ENCODE peak calls at places on chromosomes 12 and 14, in six cellular contexts. M, H, G, J, U and V are unnamed samples.

GRCh38 chr12:125262866-125263265 is 197.6 kb downstream of the AACS start:
- DNase-seq in M (no peak), H (no peak), G (no peak), J (no peak), U (no peak), V (no peak)

GRCh38 chr12:111443586-111443985 is 37.9 kb downstream of the SH2B3 start:
- DNase-seq in M (no peak), H (no peak), G (no peak), J (no peak), U (no peak), V (peak; percentile 78)

GRCh38 chr12:46389130-46389616 is 16.6 kb upstream of the SLC38A2 start:
- DNase-seq in M (no peak), H (no peak), G (no peak), J (peak; percentile 49), U (no peak), V (no peak)

GRCh38 chr12:26109343-26109841 is 15.4 kb downstream of the BHLHE41 start:
- DNase-seq in M (no peak), H (no peak), G (no peak), J (no peak), U (no peak), V (no peak)

GRCh38 chr12:81252228-81252627 is 174.3 kb downstream of the ACSS3 start:
- DNase-seq in M (no peak), H (no peak), G (no peak), J (no peak), U (no peak), V (no peak)

GRCh38 chr12:128228581-128228980 is 38.4 kb upstream of the TMEM132C start:
- DNase-seq in M (no peak), H (no peak), G (no peak), J (no peak), U (no peak), V (no peak)

GRCh38 chr12:69404851-69405365 is 45.4 kb downstream of the YEATS4 start:
- DNase-seq in M (no peak), H (no peak), G (no peak), J (no peak), U (no peak), V (no peak)

GRCh38 chr14:80930836-80931389 is 10.6 kb downstream of the CEP128 start:
- DNase-seq in M (no peak), H (no peak), G (peak; percentile 88), J (no peak), U (no peak), V (peak; percentile 93)

GRCh38 chr12:27965966-27966365 is 6.6 kb downstream of the PTHLH start:
- DNase-seq in M (no peak), H (no peak), G (no peak), J (peak; percentile 50), U (no peak), V (no peak)

GRCh38 chr12:87848248-87848868 is 180.8 kb downstream of the C12orf50 start:
- DNase-seq in M (peak; percentile 25), H (peak; percentile 21), G (peak; percentile 12), J (peak; percentile 73), U (peak; percentile 25), V (peak; percentile 77)

GRCh38 chr14:102523200-102524025 is 13.8 kb upstream of the ANKRD9 start:
- DNase-seq in M (no peak), H (no peak), G (no peak), J (no peak), U (no peak), V (no peak)

GRCh38 chr14:60680511-60680910 is 31.2 kb upstream of the SIX1 start:
- DNase-seq in M (no peak), H (no peak), G (no peak), J (no peak), U (no peak), V (no peak)

GRCh38 chr14:96120941-96121340 is 81.8 kb downstream of the C14orf132 start:
- DNase-seq in M (no peak), H (no peak), G (no peak), J (no peak), U (no peak), V (no peak)

GRCh38 chr12:46524778-46525177 is 152.2 kb upstream of the SLC38A2 start:
- DNase-seq in M (no peak), H (no peak), G (no peak), J (peak; percentile 43), U (no peak), V (no peak)

GRCh38 chr12:108802666-108803036 is 54.7 kb downstream of the SSH1 start:
- DNase-seq in M (no peak), H (no peak), G (no peak), J (peak; percentile 39), U (no peak), V (no peak)

GRCh38 chr14:21884995-21885394 is 211.4 kb upstream of the OR4E1 start:
- DNase-seq in M (no peak), H (no peak), G (no peak), J (no peak), U (no peak), V (no peak)

GRCh38 chr12:106782619-106783018 is 8.1 kb downstream of the RIC8B start:
- DNase-seq in M (no peak), H (no peak), G (no peak), J (no peak), U (no peak), V (no peak)

GRCh38 chr14:22885975-22886374 is 3.0 kb downstream of the REM2 start:
- DNase-seq in M (no peak), H (no peak), G (no peak), J (no peak), U (no peak), V (no peak)

GRCh38 chr14:66038214-66038977 is 447.8 kb upstream of the CCDC196 start:
- DNase-seq in M (peak; percentile 3), H (no peak), G (no peak), J (no peak), U (no peak), V (peak; percentile 69)

GRCh38 chr12:51906452-51907082 is 737 bp upstream of the ACVRL1 start:
- DNase-seq in M (no peak), H (no peak), G (no peak), J (no peak), U (no peak), V (no peak)

GRCh38 chr12:90205165-90205564 is 496.5 kb upstream of the ATP2B1 start:
- DNase-seq in M (no peak), H (no peak), G (no peak), J (no peak), U (no peak), V (no peak)
- TF ChIP-seq MAX in M (no peak), H (no peak), G (no peak), J (no peak), U (no peak), V (no peak)

DNA sequence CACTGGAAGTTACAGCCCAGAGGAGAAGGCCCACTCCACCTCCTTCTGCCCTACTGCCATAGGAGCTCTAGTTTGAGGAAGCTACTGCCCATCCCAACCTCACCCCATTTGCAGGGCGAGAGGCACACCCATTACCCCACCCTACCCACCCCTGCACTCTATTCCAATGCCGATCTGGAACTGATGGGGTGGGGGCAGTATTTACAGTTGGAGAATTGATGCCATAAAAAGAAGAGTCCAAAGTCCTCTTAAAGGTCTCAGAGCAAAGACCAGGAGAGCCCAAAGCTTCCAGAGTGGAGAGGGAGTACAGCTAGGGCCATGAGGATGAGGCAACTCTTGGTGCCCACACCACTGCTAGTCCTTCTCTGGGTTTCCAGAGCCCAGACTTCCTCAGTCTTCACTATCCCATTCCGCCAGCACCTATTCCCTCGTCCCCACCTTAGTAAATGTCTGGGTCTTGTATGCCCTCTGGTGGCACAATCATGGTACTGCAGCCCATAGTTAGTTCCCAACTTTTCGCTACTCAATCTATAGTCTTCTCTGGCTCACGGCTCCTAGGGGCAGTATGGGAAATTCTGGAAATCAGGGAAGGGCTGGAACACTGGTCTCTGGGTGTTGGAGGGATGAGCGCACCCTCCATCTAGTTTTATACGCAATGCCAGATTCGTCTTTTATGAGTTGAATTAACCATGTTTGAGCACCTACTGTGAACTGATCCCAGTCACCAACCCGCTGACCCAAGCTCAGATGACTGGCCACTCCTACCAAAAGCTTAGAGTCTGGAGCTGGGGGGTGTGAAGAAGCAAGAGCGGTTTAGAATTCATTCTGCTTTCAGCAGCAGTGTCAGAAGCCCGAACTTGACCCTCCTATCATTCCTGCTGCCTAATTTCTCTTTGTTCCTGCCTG is 6.9 kb upstream of the ADCY6 start:
- DNase-seq in M (peak; percentile 67), H (peak; percentile 96), G (peak; percentile 16), J (peak; percentile 84), U (peak; percentile 78), V (peak; percentile 75)
- TF ChIP-seq POLR2A in M (no peak), H (no peak), G (no peak), J (no peak), U (no peak), V (no peak)

GRCh38 chr12:6960291-6961277 is 9.4 kb downstream of the PTPN6 start:
- DNase-seq in M (no peak), H (no peak), G (no peak), J (no peak), U (no peak), V (peak; percentile 78)
- TF ChIP-seq MYC in M (no peak), H (no peak), G (no peak), J (no peak), U (no peak), V (no peak)

DNA sequence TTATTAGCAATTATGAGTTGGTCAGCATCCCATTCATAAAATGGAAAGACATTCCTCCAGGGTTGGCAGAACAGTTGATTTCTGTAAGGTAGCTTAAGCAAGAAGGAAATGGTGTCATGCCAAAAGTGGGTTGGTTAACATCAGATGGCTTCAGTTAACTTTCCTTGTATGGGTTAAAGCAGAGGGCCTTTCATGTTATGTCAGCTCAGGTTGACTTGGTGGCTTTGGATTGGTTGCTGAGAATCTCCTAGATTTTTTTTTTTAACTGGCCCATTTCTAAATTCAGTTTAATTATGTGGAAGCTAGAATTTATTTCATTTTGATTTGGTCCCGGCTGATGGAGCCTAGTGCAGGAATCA is 87.8 kb downstream of the BBS10 start:
- DNase-seq in M (no peak), H (no peak), G (no peak), J (peak; percentile 48), U (no peak), V (no peak)
- TF ChIP-seq MAX in M (no peak), H (no peak), G (no peak), J (no peak), U (no peak), V (no peak)

GRCh38 chr12:7129647-7130536 is at the start of gene CLSTN3:
- DNase-seq in M (peak; percentile 69), H (no peak), G (peak; percentile 48), J (peak; percentile 87), U (peak; percentile 100), V (peak; percentile 83)
- TF ChIP-seq POLR2A in M (peak; percentile 83), H (no peak), G (peak; percentile 57), J (no peak), U (peak; percentile 28), V (peak; percentile 31)

GRCh38 chr14:85122690-85123089 is 407.3 kb upstream of the FLRT2 start:
- DNase-seq in M (no peak), H (no peak), G (no peak), J (no peak), U (no peak), V (no peak)

GRCh38 chr14:85112762-85113161 is 417.2 kb upstream of the FLRT2 start:
- DNase-seq in M (no peak), H (no peak), G (no peak), J (no peak), U (no peak), V (no peak)

DNA sequence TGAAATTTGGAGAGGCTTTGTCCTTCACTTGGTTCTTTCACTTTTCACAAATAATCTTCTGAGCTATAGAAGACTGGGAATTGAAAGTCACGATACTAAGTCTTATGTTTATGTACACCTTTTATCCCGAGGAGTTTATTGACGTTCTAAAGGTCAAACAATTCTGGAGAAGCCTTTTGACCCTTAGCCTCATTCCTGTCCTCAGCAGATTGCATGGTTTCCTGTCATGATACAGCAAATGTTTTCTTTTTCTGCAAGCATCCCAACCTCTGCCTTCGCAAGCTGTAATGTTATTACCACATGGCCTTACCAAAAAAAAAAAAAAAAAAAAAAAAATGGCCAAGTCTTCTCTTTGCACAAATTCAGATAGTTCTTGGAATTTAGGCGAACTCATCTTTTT is 411.7 kb upstream of the FLRT2 start:
- DNase-seq in M (no peak), H (no peak), G (no peak), J (no peak), U (no peak), V (no peak)
- TF ChIP-seq MYC in M (no peak), H (no peak), G (no peak), J (no peak), U (no peak), V (no peak)